ENCODE peak calls at places on chromosomes 12 and 14, in five cellular contexts. I, B, N, F and Y are unnamed samples.

GRCh38 chr12:1928439-1929121 is 10.1 kb upstream of the CACNA2D4 start:
- DNase-seq in I (no peak), B (no peak), N (no peak), F (no peak), Y (no peak)

GRCh38 chr12:68568878-68569569 is 41.7 kb upstream of the RAP1B start:
- DNase-seq in I (no peak), B (no peak), N (no peak), F (no peak), Y (no peak)

GRCh38 chr12:89453579-89453978 is 71.0 kb downstream of the GALNT4 start:
- DNase-seq in I (no peak), B (no peak), N (no peak), F (no peak), Y (no peak)

GRCh38 chr12:60689137-60689536 is 1093.3 kb downstream of the SLC16A7 start:
- DNase-seq in I (no peak), B (no peak), N (no peak), F (no peak), Y (no peak)

GRCh38 chr14:88877192-88877591 is 52.7 kb downstream of the TTC8 start:
- DNase-seq in I (no peak), B (no peak), N (no peak), F (no peak), Y (no peak)

GRCh38 chr12:104182144-104182543 is 33.4 kb upstream of the TXNRD1 start:
- DNase-seq in I (peak), B (no peak), N (no peak), F (no peak), Y (no peak)

GRCh38 chr14:52355526-52355925 is 41.4 kb downstream of the PTGER2 start:
- DNase-seq in I (no peak), B (no peak), N (no peak), F (no peak), Y (no peak)

GRCh38 chr14:30227871-30228270 is 300.2 kb upstream of the PRKD1 start:
- DNase-seq in I (no peak), B (no peak), N (no peak), F (no peak), Y (no peak)

GRCh38 chr12:89883630-89884364 is 175.2 kb upstream of the ATP2B1 start:
- DNase-seq in I (no peak), B (no peak), N (no peak), F (peak), Y (peak)